ENCODE peak calls at places on chromosomes 13 and 19, in four cellular contexts. O, K, E and Y are unnamed samples.

GRCh38 chr19:10979950-10980349 is 19.1 kb downstream of the SMARCA4 start:
- DNase-seq in O (no peak), E (no peak), K (no peak), Y (no peak)

GRCh38 chr13:113648218-113648615 is 9.8 kb downstream of the ATP4B start:
- DNase-seq in K (no peak), O (no peak), E (peak), Y (no peak)

GRCh38 chr19:3793799-3794198 is 7.6 kb upstream of the MATK start:
- DNase-seq in K (no peak), E (no peak), O (no peak), Y (no peak)

GRCh38 chr19:2511991-2512390 is 36.1 kb downstream of the GADD45B start:
- DNase-seq in O (no peak), E (no peak), K (no peak), Y (no peak)

GRCh38 chr13:37835392-37835791 is 34.2 kb downstream of the TRPC4 start:
- DNase-seq in O (no peak), K (no peak), E (no peak), Y (no peak)

GRCh38 chr13:112968380-112968909 is 569 bp upstream of the MCF2L start:
- DNase-seq in O (peak), K (no peak), E (peak), Y (no peak)

GRCh38 chr13:46197299-46197975 is 14.3 kb upstream of the LRRC63 start:
- DNase-seq in O (no peak), K (no peak), E (no peak), Y (no peak)

GRCh38 chr13:41018583-41018909 is 570 bp downstream of the ELF1 start:
- DNase-seq in E (no peak), K (no peak), O (no peak), Y (no peak)

GRCh38 chr19:29480507-29480906 is 45.3 kb upstream of the VSTM2B start:
- DNase-seq in O (no peak), E (no peak), K (no peak), Y (no peak)

GRCh38 chr13:45775401-45775963 is 73.4 kb downstream of the CBY2 start:
- DNase-seq in O (no peak), E (no peak), K (no peak), Y (no peak)

GRCh38 chr13:69970521-69970920 is 137.1 kb upstream of the ATXN8OS start:
- DNase-seq in E (no peak), O (no peak), K (no peak), Y (no peak)

GRCh38 chr19:3483226-3483628 is at the start of gene SMIM44:
- DNase-seq in E (no peak), K (no peak), O (peak), Y (no peak)

GRCh38 chr19:30848626-30849322 is 476.6 kb downstream of the ZNF536 start:
- DNase-seq in E (no peak), K (no peak), O (no peak), Y (no peak)

GRCh38 chr13:49836516-49836915 is 44.0 kb upstream of the KPNA3 start:
- DNase-seq in E (no peak), O (no peak), K (no peak), Y (no peak)

GRCh38 chr19:12681074-12681987 is at the start of gene DHPS:
- DNase-seq in E (peak), O (peak), K (peak), Y (peak)
- TF ChIP-seq CTCF in E (no peak), O (no peak), K (no peak), Y (no peak)

DNA sequence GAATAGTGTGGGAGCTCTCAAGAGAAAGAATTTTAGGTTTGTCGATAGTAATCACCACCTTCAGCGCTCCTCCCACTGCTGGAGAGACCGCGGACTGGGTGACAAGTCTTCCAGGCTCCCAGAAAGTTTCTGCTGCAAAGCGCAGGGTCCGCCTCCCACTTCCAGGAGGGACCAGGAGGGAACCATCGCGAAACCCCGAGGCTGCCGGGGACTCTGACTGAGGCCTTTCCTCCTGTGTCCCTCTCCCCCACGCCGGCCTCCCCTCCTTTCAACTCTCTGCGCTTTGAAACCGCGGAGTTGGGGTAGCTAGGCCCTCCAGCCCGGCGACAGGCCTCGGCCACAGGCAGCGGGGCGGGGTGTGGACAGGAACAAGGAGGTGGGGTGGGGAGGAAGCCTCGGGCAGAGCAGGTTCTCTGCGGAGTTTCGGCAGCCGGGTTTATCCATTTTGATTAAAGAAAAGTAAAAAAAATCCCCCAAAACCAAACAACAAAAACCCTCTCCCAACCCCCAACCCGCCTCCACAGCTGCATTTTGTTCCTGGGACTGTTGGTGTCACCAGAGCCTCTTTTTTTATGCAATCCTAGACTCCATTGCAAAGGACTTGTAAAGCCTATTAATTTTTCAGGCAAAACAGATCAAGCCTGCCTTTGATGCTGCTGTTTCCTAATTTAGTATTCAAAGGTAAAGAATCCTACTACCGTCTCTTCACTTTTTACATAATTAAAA is 157.2 kb downstream of the TM9SF2 start:
- DNase-seq in K (no peak), E (peak), O (peak), Y (peak)
- TF ChIP-seq CTCF in K (peak), E (no peak), O (no peak), Y (no peak)

DNA sequence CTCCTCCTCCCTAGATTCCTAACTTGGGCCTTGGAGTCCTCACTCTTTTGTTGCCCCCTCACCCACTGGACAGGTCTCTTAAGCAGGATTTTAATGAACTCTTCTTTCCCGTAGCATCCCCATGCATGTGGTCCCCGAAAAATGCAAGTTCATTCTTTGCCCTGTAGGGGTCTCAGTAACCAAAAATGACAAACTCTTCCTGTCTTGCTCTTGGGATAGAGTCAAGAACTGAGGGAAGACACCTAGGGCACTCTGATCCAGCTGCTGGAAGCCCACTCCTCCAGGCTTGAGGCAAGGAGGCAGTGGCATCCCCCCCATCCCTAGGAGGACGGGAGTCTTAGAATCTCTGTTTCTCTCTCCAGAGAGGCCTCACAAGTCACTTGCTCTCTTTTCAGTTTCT is 987.0 kb downstream of the DIAPH3 start:
- DNase-seq in K (peak), E (no peak), O (no peak), Y (no peak)
- TF ChIP-seq CTCF in K (no peak), E (peak), O (no peak), Y (peak)

DNA sequence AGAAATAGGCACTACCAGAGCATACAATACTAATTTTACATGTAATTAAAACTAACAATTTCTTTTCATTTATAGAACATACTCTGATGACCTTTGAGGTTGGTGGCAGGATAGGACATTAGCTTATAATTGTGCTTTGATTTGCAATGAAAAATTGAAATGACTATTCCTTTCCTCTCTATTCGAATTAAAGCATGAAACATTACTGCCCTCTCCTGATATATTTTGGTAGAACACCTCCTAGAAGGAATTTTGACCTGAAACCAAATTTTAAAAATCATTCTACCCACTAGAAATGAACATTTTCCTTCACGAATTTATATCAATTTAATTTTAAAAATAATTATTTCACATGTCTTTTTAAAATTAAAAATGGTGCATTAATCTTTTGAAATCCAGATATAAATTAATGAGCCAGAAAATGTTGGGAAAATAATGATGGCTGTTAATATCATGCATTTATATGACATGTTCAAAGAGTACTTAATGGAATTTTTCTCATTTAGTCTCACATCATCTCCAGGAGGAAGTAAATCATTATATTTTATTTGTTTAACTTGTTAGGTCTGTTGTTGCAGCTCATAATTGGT is 556.3 kb upstream of the ARGLU1 start:
- DNase-seq in O (no peak), K (peak), E (no peak), Y (no peak)
- TF ChIP-seq CTCF in O (peak), K (no peak), E (peak), Y (peak)

DNA sequence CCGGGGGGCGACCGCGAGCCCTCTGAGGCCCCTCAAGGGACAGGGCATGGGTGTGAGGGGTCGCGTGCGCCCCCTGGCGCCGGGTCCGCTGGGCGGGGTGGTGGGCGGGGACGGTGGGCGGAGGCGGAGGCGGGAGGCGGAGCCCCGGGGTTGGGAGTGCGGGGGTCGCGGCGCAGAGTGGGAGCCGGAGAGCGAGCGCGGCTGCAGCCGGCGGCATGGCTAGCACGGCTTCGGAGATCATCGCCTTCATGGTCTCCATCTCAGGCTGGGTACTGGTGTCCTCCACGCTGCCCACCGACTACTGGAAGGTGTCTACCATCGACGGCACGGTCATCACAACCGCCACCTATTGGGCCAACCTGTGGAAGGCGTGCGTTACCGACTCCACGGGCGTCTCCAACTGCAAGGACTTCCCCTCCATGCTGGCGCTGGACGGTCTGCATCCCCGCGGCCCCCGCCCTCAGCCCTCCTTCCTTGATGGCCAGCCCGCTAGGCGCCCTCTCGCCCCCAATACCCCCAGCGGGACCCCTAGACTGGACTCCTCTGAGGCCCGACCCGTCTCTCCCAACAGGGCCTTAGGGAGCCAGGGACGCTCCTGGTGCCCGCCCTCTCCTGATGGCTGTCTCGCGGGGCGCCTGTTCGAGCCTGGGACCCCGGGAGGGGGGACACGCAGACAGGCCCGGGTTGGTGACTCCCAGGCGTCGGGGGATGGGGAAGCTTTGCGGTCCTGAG is at the start of gene CLDN10:
- DNase-seq in O (no peak), K (peak), E (peak), Y (peak)
- TF ChIP-seq CTCF in O (no peak), K (no peak), E (peak), Y (peak)

GRCh38 chr19:19034204-19034624 is 811 bp downstream of the ARMC6 start:
- DNase-seq in O (peak), K (peak), E (peak), Y (peak)

GRCh38 chr19:19033176-19033425 is 216 bp downstream of the SUGP2 start:
- DNase-seq in O (no peak), E (no peak), K (no peak), Y (no peak)

GRCh38 chr19:19028526-19028925 is 4.8 kb downstream of the SUGP2 start:
- DNase-seq in O (no peak), E (no peak), K (no peak), Y (no peak)

GRCh38 chr19:19032420-19033175 is 719 bp downstream of the SUGP2 start:
- DNase-seq in O (peak), E (peak), K (peak), Y (peak)

DNA sequence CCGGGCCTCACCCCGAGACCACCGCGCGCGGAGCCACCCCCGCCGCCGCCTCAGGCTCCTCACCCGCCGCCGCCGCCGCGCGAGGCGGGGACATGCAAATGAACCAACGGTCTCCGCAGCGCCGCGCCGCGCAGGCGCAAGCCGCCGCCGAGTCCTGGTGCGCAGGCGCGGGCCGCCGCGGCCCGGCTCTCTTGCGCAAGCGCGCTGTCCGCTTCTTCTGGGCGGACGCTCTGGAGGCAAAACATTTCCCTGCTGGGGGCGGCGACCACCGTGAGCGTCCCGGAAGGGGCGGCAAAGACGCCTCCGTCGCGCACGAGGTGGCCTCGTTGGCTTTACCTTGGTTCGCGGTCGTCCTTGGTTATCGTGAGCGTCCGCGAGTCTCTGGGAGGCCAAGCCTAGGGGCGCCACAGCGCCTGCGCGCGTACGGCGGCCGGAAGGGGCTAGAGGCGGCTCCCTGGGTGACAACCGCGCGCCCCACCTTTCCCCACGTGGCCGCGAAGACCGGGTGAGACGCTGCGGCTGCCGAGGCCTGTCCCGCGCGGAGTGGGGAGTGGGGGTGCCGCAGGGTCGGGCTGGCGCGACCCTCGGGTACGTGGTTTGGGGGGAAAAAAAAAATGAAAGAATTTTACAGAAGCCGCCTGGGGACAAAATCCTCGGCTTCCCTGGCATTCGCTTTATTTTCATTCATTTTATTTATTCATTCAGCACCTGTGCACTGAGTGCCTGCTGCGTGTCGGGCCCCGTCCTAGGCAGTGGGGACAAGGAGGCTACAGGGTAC is at the start of the genes ARMC6 and SUGP2:
- DNase-seq in E (peak), O (peak), K (peak), Y (peak)
- TF ChIP-seq CTCF in E (no peak), O (no peak), K (peak), Y (no peak)

GRCh38 chr13:26707122-26708006 is 53.2 kb downstream of the GPR12 start:
- DNase-seq in E (peak), O (peak), K (peak), Y (peak)
- TF ChIP-seq CTCF in E (peak), O (no peak), K (peak), Y (peak)